ENCODE peak calls at places on chromosome 3, in nine cellular contexts. One of them, this sample, is unnamed.

GRCh38 chr3:129650256-129650872 is 43.9 kb upstream of the PLXND1 start:
- DNase-seq in GM23248: peak; percentile 93
- DNase-seq in endodermal cell: peak; percentile 93
- DNase-seq in mesendoderm: peak; percentile 91
- DNase-seq in K562: peak; percentile 74
- DNase-seq in fibroblast of lung: peak; percentile 85
- DNase-seq in neuronal stem cell: peak; percentile 56
- DNase-seq in GM12878: no peak
- DNase-seq in Karpas-422: peak; percentile 92
- DNase-seq in this sample: no peak

GRCh38 chr3:177337548-177338331 is 140.5 kb upstream of the TBL1XR1 start:
- DNase-seq in GM23248: peak; percentile 84
- DNase-seq in endodermal cell: no peak
- DNase-seq in mesendoderm: no peak
- DNase-seq in K562: no peak
- DNase-seq in fibroblast of lung: peak; percentile 88
- DNase-seq in neuronal stem cell: no peak
- DNase-seq in GM12878: peak; percentile 87
- DNase-seq in Karpas-422: no peak
- DNase-seq in this sample: no peak

GRCh38 chr3:118817748-118818165 is 216.9 kb downstream of the IGSF11 start:
- DNase-seq in GM23248: peak; percentile 74
- DNase-seq in endodermal cell: peak; percentile 79
- DNase-seq in mesendoderm: peak; percentile 79
- DNase-seq in K562: peak; percentile 62
- DNase-seq in fibroblast of lung: peak; percentile 39
- DNase-seq in neuronal stem cell: peak; percentile 53
- DNase-seq in GM12878: no peak
- DNase-seq in Karpas-422: peak; percentile 91
- DNase-seq in this sample: no peak

GRCh38 chr3:73452731-73453130 is 172.0 kb downstream of the PDZRN3 start:
- DNase-seq in GM23248: no peak
- DNase-seq in endodermal cell: no peak
- DNase-seq in mesendoderm: no peak
- DNase-seq in K562: no peak
- DNase-seq in fibroblast of lung: no peak
- DNase-seq in neuronal stem cell: no peak
- DNase-seq in GM12878: no peak
- DNase-seq in Karpas-422: no peak
- DNase-seq in this sample: no peak

GRCh38 chr3:100209948-100210776 is 50.6 kb upstream of the TBC1D23 start:
- DNase-seq in GM23248: peak; percentile 43
- DNase-seq in endodermal cell: no peak
- DNase-seq in mesendoderm: no peak
- DNase-seq in K562: no peak
- DNase-seq in fibroblast of lung: no peak
- DNase-seq in neuronal stem cell: no peak
- DNase-seq in GM12878: peak; percentile 36
- DNase-seq in Karpas-422: no peak
- DNase-seq in this sample: no peak

GRCh38 chr3:113844622-113845222 is 6.1 kb downstream of the GRAMD1C start:
- DNase-seq in GM23248: peak; percentile 65
- DNase-seq in endodermal cell: no peak
- DNase-seq in mesendoderm: peak; percentile 24
- DNase-seq in K562: peak; percentile 21
- DNase-seq in fibroblast of lung: peak; percentile 34
- DNase-seq in neuronal stem cell: peak; percentile 39
- DNase-seq in GM12878: no peak
- DNase-seq in Karpas-422: peak; percentile 77
- DNase-seq in this sample: no peak

GRCh38 chr3:38128303-38128655 is 8.6 kb downstream of the ACAA1 start:
- DNase-seq in GM23248: no peak
- DNase-seq in endodermal cell: no peak
- DNase-seq in mesendoderm: no peak
- DNase-seq in K562: no peak
- DNase-seq in fibroblast of lung: no peak
- DNase-seq in neuronal stem cell: no peak
- DNase-seq in GM12878: no peak
- DNase-seq in Karpas-422: no peak
- DNase-seq in this sample: no peak

GRCh38 chr3:50612234-50612972 is 829 bp upstream of the CISH start:
- DNase-seq in GM23248: no peak
- DNase-seq in endodermal cell: no peak
- DNase-seq in mesendoderm: no peak
- DNase-seq in K562: peak; percentile 89
- DNase-seq in fibroblast of lung: no peak
- DNase-seq in neuronal stem cell: no peak
- DNase-seq in GM12878: no peak
- DNase-seq in Karpas-422: no peak
- DNase-seq in this sample: no peak

GRCh38 chr3:35439626-35440025 is 199.7 kb upstream of the ARPP21 start:
- DNase-seq in GM23248: no peak
- DNase-seq in endodermal cell: no peak
- DNase-seq in mesendoderm: peak; percentile 19
- DNase-seq in K562: no peak
- DNase-seq in fibroblast of lung: no peak
- DNase-seq in neuronal stem cell: no peak
- DNase-seq in GM12878: no peak
- DNase-seq in Karpas-422: no peak
- DNase-seq in this sample: no peak

GRCh38 chr3:15241341-15241740 is 35.3 kb downstream of the CAPN7 start:
- DNase-seq in GM23248: peak; percentile 37
- DNase-seq in endodermal cell: peak; percentile 74
- DNase-seq in mesendoderm: peak; percentile 30
- DNase-seq in K562: peak; percentile 69
- DNase-seq in fibroblast of lung: peak; percentile 10
- DNase-seq in neuronal stem cell: no peak
- DNase-seq in GM12878: no peak
- DNase-seq in Karpas-422: peak; percentile 77
- DNase-seq in this sample: no peak

GRCh38 chr3:113575191-113575590 is 42.8 kb downstream of the SIDT1 start:
- DNase-seq in GM23248: no peak
- DNase-seq in endodermal cell: no peak
- DNase-seq in mesendoderm: peak; percentile 41
- DNase-seq in K562: no peak
- DNase-seq in fibroblast of lung: no peak
- DNase-seq in neuronal stem cell: peak; percentile 56
- DNase-seq in GM12878: no peak
- DNase-seq in Karpas-422: no peak
- DNase-seq in this sample: no peak

GRCh38 chr3:23480324-23480704 is 277.2 kb downstream of the UBE2E2 start:
- DNase-seq in GM23248: no peak
- DNase-seq in endodermal cell: no peak
- DNase-seq in mesendoderm: no peak
- DNase-seq in K562: no peak
- DNase-seq in fibroblast of lung: no peak
- DNase-seq in neuronal stem cell: no peak
- DNase-seq in GM12878: no peak
- DNase-seq in Karpas-422: no peak
- DNase-seq in this sample: peak; percentile 62

GRCh38 chr3:66415867-66416428 is 84.9 kb downstream of the LRIG1 start:
- DNase-seq in GM23248: no peak
- DNase-seq in endodermal cell: no peak
- DNase-seq in mesendoderm: no peak
- DNase-seq in K562: no peak
- DNase-seq in fibroblast of lung: no peak
- DNase-seq in neuronal stem cell: no peak
- DNase-seq in GM12878: no peak
- DNase-seq in Karpas-422: peak; percentile 61
- DNase-seq in this sample: no peak

GRCh38 chr3:17687585-17687984 is 54.8 kb downstream of the TBC1D5 start:
- DNase-seq in GM23248: no peak
- DNase-seq in endodermal cell: no peak
- DNase-seq in mesendoderm: no peak
- DNase-seq in K562: peak; percentile 14
- DNase-seq in fibroblast of lung: no peak
- DNase-seq in neuronal stem cell: no peak
- DNase-seq in GM12878: no peak
- DNase-seq in Karpas-422: no peak
- DNase-seq in this sample: no peak
- H3K4me3 ChIP-seq in GM23248: no peak overlapping the region
- H3K4me3 ChIP-seq in endodermal cell: no peak overlapping the region
- H3K4me3 ChIP-seq in mesendoderm: no peak overlapping the region
- H3K4me3 ChIP-seq in K562: no peak overlapping the region
- H3K4me3 ChIP-seq in fibroblast of lung: no peak overlapping the region
- H3K4me3 ChIP-seq in neuronal stem cell: no peak overlapping the region
- H3K4me3 ChIP-seq in GM12878: no peak overlapping the region
- H3K4me3 ChIP-seq in Karpas-422: no peak overlapping the region
- H3K4me3 ChIP-seq in this sample: no peak overlapping the region

GRCh38 chr3:179806177-179806576 is 153.3 kb downstream of the USP13 start:
- DNase-seq in GM23248: peak; percentile 49
- DNase-seq in endodermal cell: no peak
- DNase-seq in mesendoderm: no peak
- DNase-seq in K562: no peak
- DNase-seq in fibroblast of lung: no peak
- DNase-seq in neuronal stem cell: no peak
- DNase-seq in GM12878: no peak
- DNase-seq in Karpas-422: no peak
- DNase-seq in this sample: no peak

GRCh38 chr3:179812096-179812382 is 159.2 kb downstream of the USP13 start:
- DNase-seq in GM23248: no peak
- DNase-seq in endodermal cell: no peak
- DNase-seq in mesendoderm: no peak
- DNase-seq in K562: no peak
- DNase-seq in fibroblast of lung: no peak
- DNase-seq in neuronal stem cell: no peak
- DNase-seq in GM12878: no peak
- DNase-seq in Karpas-422: no peak
- DNase-seq in this sample: no peak

GRCh38 chr3:179811321-179812095 is 158.7 kb downstream of the USP13 start:
- DNase-seq in GM23248: peak; percentile 90
- DNase-seq in endodermal cell: peak; percentile 76
- DNase-seq in mesendoderm: peak; percentile 80
- DNase-seq in K562: peak; percentile 54
- DNase-seq in fibroblast of lung: peak; percentile 85
- DNase-seq in neuronal stem cell: peak; percentile 42
- DNase-seq in GM12878: peak; percentile 40
- DNase-seq in Karpas-422: peak; percentile 89
- DNase-seq in this sample: no peak

GRCh38 chr3:179809639-179810038 is 156.8 kb downstream of the USP13 start:
- DNase-seq in GM23248: no peak
- DNase-seq in endodermal cell: no peak
- DNase-seq in mesendoderm: no peak
- DNase-seq in K562: no peak
- DNase-seq in fibroblast of lung: no peak
- DNase-seq in neuronal stem cell: no peak
- DNase-seq in GM12878: no peak
- DNase-seq in Karpas-422: no peak
- DNase-seq in this sample: no peak

DNA sequence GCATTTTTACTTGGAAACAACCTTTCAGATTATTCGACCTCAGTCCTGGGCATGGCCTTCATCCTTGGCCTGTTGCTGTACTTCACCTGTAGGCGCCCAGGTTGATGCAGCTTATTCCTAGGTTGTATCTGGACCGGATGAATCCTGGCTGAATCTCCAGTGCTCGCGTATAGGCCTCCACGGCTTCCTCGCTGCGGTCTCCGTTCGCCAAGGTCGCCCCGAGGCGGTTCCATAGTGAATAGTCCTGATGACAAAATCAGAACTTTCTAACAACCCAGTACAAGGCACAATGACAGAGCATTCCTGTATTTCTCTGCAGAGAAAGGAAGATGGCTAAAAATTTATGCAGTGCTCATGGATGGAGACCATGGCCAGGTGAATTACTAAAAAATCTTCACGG is 154.7 kb downstream of the USP13 start:
- DNase-seq in GM23248: no peak
- DNase-seq in endodermal cell: no peak
- DNase-seq in mesendoderm: no peak
- DNase-seq in K562: no peak
- DNase-seq in fibroblast of lung: no peak
- DNase-seq in neuronal stem cell: no peak
- DNase-seq in GM12878: no peak
- DNase-seq in Karpas-422: no peak
- DNase-seq in this sample: no peak
- H3K9ac ChIP-seq in GM23248: no peak overlapping the region
- H3K9ac ChIP-seq in endodermal cell: no peak overlapping the region
- H3K9ac ChIP-seq in mesendoderm: no peak overlapping the region
- H3K9ac ChIP-seq in K562: no peak overlapping the region
- H3K9ac ChIP-seq in fibroblast of lung: no peak overlapping the region
- H3K9ac ChIP-seq in neuronal stem cell: no peak overlapping the region
- H3K9ac ChIP-seq in GM12878: no peak overlapping the region
- H3K9ac ChIP-seq in Karpas-422: no peak overlapping the region
- H3K9ac ChIP-seq in this sample: no peak overlapping the region

GRCh38 chr3:52454235-52454937 is 545 bp upstream of the TNNC1 start:
- DNase-seq in GM23248: no peak
- DNase-seq in endodermal cell: peak; percentile 45
- DNase-seq in mesendoderm: no peak
- DNase-seq in K562: peak; percentile 6
- DNase-seq in fibroblast of lung: no peak
- DNase-seq in neuronal stem cell: no peak
- DNase-seq in GM12878: no peak
- DNase-seq in Karpas-422: peak; percentile 53
- DNase-seq in this sample: no peak
- H3K4me3 ChIP-seq in GM23248: peak overlapping the region; percentile 96
- H3K4me3 ChIP-seq in endodermal cell: no peak overlapping the region
- H3K4me3 ChIP-seq in mesendoderm: no peak overlapping the region
- H3K4me3 ChIP-seq in K562: peak overlapping the region; percentile 92
- H3K4me3 ChIP-seq in fibroblast of lung: no peak overlapping the region
- H3K4me3 ChIP-seq in neuronal stem cell: no peak overlapping the region
- H3K4me3 ChIP-seq in GM12878: peak overlapping the region; percentile 65
- H3K4me3 ChIP-seq in Karpas-422: peak overlapping the region; percentile 96
- H3K4me3 ChIP-seq in this sample: peak overlapping the region; percentile 88

DNA sequence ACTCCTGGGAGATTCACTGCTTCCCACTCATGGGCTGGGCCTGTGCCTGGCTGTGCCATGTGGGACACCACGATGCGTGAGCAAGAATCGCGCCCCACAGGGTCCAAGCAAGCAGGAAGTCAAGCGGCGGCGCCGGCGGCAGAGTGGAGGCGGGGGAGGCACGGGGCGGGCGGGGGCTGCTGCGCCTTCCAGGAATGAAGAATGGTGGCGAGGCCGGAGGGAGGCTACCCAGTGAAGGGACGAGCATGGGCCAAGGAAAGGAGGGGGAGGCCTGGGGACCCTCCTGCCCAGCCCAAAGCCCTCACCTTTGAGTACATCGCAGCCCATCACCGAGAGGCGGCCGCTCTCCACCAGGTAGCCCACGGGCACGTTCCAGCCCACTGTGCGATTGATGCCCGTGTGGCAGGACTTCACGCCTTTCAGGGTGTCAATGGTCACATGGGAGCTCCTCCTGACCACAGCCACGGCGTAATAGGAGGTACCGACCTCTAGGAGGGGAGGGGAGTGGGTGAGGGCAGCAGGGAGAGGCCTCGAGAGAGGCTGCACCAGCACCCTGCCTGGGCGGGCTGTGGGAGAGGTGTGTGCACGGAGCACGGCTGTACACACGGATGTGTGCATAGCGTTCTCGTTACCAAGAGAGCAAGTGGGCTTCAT is 5.5 kb downstream of the MELTF start:
- DNase-seq in GM23248: peak; percentile 27
- DNase-seq in endodermal cell: peak; percentile 51
- DNase-seq in mesendoderm: no peak
- DNase-seq in K562: no peak
- DNase-seq in fibroblast of lung: no peak
- DNase-seq in neuronal stem cell: no peak
- DNase-seq in GM12878: no peak
- DNase-seq in Karpas-422: peak; percentile 60
- DNase-seq in this sample: no peak
- H3K9ac ChIP-seq in GM23248: no peak overlapping the region
- H3K9ac ChIP-seq in endodermal cell: no peak overlapping the region
- H3K9ac ChIP-seq in mesendoderm: no peak overlapping the region
- H3K9ac ChIP-seq in K562: no peak overlapping the region
- H3K9ac ChIP-seq in fibroblast of lung: no peak overlapping the region
- H3K9ac ChIP-seq in neuronal stem cell: peak overlapping the region; percentile 53
- H3K9ac ChIP-seq in GM12878: no peak overlapping the region
- H3K9ac ChIP-seq in Karpas-422: peak overlapping the region; percentile 54
- H3K9ac ChIP-seq in this sample: no peak overlapping the region

This sample was measured in kidney.